ENCODE peak calls at places on chromosomes 1 and 21, in four cellular contexts. V is Panc1, A is K562, Y is HepG2. N is an unnamed sample.

GRCh38 chr1:225996946-225997545 is 2.1 kb downstream of the SDE2 start:
- DNase-seq in V (no peak), A (no peak), Y (no peak), N (no peak)

GRCh38 chr1:193479187-193479586 is 292.8 kb upstream of the B3GALT2 start:
- DNase-seq in V (no peak), A (no peak), Y (no peak), N (no peak)

GRCh38 chr1:92784051-92784638 is 763 bp downstream of the EVI5 start:
- DNase-seq in V (no peak), A (no peak), Y (peak), N (no peak)

GRCh38 chr1:39159224-39160036 is 45.1 kb upstream of the MACF1 start:
- DNase-seq in V (no peak), A (no peak), Y (peak), N (peak)

GRCh38 chr1:165364432-165365133 is 8.1 kb upstream of the LMX1A start:
- DNase-seq in V (no peak), A (no peak), Y (no peak), N (peak)

GRCh38 chr1:203274603-203275381 is 30.5 kb upstream of the BTG2 start:
- DNase-seq in V (no peak), A (no peak), Y (no peak), N (no peak)

GRCh38 chr1:193919827-193920226 is 733.4 kb upstream of the B3GALT2 start:
- DNase-seq in V (no peak), A (no peak), Y (no peak), N (no peak)

GRCh38 chr1:2534775-2535387 is 4.8 kb upstream of the HES5 start:
- DNase-seq in V (no peak), A (peak), Y (no peak), N (no peak)

GRCh38 chr1:221832151-221832550 is 90.3 kb upstream of the DUSP10 start:
- DNase-seq in V (no peak), A (no peak), Y (no peak), N (no peak)

GRCh38 chr1:5632226-5632625 is 360.0 kb downstream of the NPHP4 start:
- DNase-seq in V (no peak), A (no peak), Y (no peak), N (no peak)

GRCh38 chr1:116508984-116509980 is 61.5 kb downstream of the CD58 start:
- DNase-seq in V (peak), A (peak), Y (peak), N (peak)

GRCh38 chr1:182662121-182662890 is 22.1 kb downstream of the RGS8 start:
- DNase-seq in V (no peak), A (no peak), Y (no peak), N (no peak)

GRCh38 chr1:102732927-102733326 is 375.4 kb downstream of the COL11A1 start:
- DNase-seq in V (no peak), A (no peak), Y (no peak), N (no peak)

GRCh38 chr1:205515781-205516253 is 11.3 kb downstream of the CDK18 start:
- DNase-seq in V (no peak), A (peak), Y (peak), N (no peak)

GRCh38 chr1:204203206-204203767 is 7.0 kb upstream of the KISS1 start:
- DNase-seq in V (no peak), A (no peak), Y (no peak), N (no peak)

GRCh38 chr1:15047237-15047636 is 106.3 kb upstream of the TMEM51 start:
- DNase-seq in V (no peak), A (no peak), Y (no peak), N (no peak)

GRCh38 chr1:192351550-192351949 is 34.8 kb downstream of the RGS21 start:
- DNase-seq in V (no peak), A (no peak), Y (no peak), N (no peak)

GRCh38 chr1:34266127-34266951 is 89.6 kb downstream of the C1orf94 start:
- DNase-seq in V (no peak), A (no peak), Y (no peak), N (no peak)

GRCh38 chr21:34517039-34517438 is 5.0 kb upstream of the KCNE1 start:
- DNase-seq in V (no peak), A (no peak), Y (no peak), N (no peak)

GRCh38 chr1:153985984-153986761 is at the start of gene RAB13:
- DNase-seq in V (no peak), A (peak), Y (peak), N (peak)

GRCh38 chr1:158095737-158096335 is 84.9 kb upstream of the CD1D start:
- DNase-seq in V (peak), A (peak), Y (no peak), N (no peak)

GRCh38 chr1:6275826-6276764 is 15.2 kb upstream of the GPR153 start:
- DNase-seq in V (no peak), A (peak), Y (no peak), N (no peak)

GRCh38 chr1:99146129-99146848 is 118.0 kb upstream of the PLPPR4 start:
- DNase-seq in V (no peak), A (no peak), Y (no peak), N (no peak)

GRCh38 chr21:31780944-31781343 is 49.0 kb upstream of the SCAF4 start:
- DNase-seq in V (no peak), A (no peak), Y (peak), N (peak)

GRCh38 chr1:206540044-206540758 is 32.9 kb downstream of the RASSF5 start:
- DNase-seq in V (no peak), A (no peak), Y (no peak), N (no peak)

GRCh38 chr1:59355361-59355760 is 58.5 kb downstream of the FGGY start:
- DNase-seq in V (no peak), A (no peak), Y (no peak), N (no peak)

GRCh38 chr21:45906196-45906805 is 75.3 kb upstream of the COL6A1 start:
- DNase-seq in V (no peak), A (no peak), Y (no peak), N (no peak)

GRCh38 chr1:16276302-16277020 is 39.5 kb upstream of the CPLANE2 start:
- DNase-seq in V (no peak), A (no peak), Y (no peak), N (no peak)

GRCh38 chr21:36124395-36124794 is 10.5 kb upstream of the CBR3 start:
- DNase-seq in V (no peak), A (no peak), Y (no peak), N (no peak)

GRCh38 chr1:59223943-59224639 is 72.8 kb upstream of the FGGY start:
- DNase-seq in V (no peak), A (no peak), Y (no peak), N (no peak)

GRCh38 chr1:32337855-32338636 is 2.0 kb upstream of the MARCKSL1 start:
- DNase-seq in V (no peak), A (no peak), Y (peak), N (no peak)

GRCh38 chr1:166948856-166949350 is 26.4 kb downstream of the ILDR2 start:
- DNase-seq in V (no peak), A (no peak), Y (no peak), N (no peak)

GRCh38 chr1:166950156-166950555 is 25.2 kb downstream of the ILDR2 start:
- DNase-seq in V (no peak), A (no peak), Y (no peak), N (no peak)

GRCh38 chr1:166947398-166948043 is 27.8 kb downstream of the ILDR2 start:
- DNase-seq in V (no peak), A (peak), Y (no peak), N (no peak)

DNA sequence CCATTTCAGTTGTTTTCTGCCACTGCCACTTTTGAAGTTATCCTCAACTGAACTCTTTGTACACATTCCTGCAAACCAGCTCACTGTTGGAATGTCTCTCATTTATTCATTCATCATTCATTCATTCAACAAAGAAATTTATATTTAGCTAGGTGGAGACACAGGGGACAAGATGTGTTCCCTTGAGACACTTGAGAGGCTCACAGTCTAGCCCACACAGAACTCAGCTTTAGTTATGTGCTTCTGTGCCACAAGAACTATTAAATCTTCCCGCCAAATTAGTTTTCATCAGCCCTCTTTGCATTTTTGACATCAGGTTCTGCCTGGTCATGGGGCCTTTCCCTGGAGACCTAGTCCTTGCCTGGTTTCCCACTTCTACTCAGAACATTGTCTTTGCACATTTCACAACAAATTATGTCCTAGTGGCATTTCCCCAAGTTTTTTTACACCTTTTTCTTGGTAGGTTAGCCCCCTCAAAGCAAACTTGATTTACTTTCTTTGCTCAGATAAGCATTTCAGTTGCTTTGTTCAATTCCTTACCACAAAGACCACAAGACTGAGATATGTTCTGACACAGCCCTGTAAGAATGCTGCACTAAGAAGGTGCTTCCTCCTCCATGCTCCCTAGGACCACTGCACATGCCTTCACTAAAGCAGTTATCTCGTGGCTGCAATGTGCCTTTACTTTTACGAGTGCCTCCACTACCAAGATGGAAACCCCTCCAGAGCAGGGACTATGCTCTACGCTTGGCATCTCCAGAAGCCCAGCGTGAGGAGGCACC is 31.0 kb downstream of the ILDR2 start:
- DNase-seq in V (no peak), A (no peak), Y (no peak), N (no peak)
- TF ChIP-seq TCF7L2 in V (no peak), A (no peak), Y (no peak), N (no peak)

DNA sequence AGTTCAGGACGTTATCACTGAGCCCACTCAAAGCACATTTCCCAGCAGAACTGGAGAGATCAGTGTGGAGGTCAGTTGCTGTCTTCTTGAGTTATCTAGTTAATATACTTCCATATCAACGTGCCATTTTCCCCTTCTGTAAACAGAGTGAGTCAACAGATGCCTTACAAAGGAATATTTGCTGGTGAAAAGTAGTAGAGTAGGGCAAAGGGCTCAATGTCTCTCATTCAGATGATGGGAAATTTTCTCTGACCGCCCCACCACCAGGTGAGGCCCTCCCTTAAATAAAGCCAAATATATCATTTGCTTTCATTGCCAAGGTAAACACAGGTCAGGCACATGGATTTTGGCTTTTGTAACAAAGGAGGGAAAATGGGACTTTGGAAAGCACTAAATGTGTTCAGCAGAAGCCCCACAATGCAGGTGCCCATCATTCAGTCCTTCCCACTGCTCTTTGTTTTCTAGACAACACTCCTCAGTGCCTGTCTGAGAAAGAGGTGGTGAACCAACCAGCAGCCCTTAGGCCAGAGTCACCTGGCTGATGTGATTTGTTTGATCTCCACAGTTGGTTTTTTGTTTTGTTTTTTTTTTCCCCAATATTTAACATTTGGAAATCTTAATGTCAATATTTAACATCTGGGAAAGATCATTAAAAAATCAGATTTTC is 40.5 kb upstream of the SAMD13 start:
- DNase-seq in V (no peak), A (no peak), Y (peak), N (no peak)
- TF ChIP-seq TCF7L2 in V (no peak), A (no peak), Y (no peak), N (no peak)

GRCh38 chr1:20787775-20788488 is 825 bp upstream of the HP1BP3 start:
- DNase-seq in V (peak), A (peak), Y (peak), N (no peak)
- TF ChIP-seq TCF7L2 in V (no peak), A (no peak), Y (no peak), N (no peak)

DNA sequence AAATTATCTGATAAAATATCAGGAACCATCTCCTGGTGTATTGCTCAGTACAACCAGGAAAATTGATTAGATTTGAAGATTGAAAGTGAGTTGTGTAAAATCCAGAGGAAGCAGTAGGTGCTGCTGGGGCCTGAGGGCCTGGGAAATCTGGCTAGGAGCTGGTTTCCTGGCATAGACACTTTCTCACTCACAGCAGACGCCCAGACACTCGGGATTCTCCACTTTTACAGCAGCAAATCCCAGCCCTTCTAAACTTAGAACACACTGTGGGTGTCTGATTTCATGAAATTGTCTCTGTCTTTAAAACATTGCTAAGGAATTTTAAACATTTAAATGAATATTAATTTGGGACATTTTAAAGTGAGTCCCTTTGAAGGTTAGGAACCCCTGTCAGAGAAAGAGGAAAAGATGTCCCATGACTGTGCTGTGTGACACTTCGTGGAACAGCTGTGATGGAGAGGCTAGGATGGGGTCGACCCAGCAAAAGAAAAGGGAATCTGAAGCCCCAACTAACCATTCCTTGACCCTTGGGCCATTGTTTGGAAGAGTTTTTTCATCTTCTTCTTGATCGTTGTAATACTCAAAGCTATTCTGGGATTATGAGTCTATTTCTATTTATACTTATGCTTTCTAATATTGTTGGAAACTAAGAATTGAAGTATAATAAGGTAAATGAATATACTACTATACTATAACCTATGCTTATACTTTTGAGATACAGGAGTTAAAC is 49.0 kb upstream of the VAMP3 start:
- DNase-seq in V (no peak), A (no peak), Y (no peak), N (no peak)
- TF ChIP-seq TCF7L2 in V (no peak), A (no peak), Y (no peak), N (no peak)

DNA sequence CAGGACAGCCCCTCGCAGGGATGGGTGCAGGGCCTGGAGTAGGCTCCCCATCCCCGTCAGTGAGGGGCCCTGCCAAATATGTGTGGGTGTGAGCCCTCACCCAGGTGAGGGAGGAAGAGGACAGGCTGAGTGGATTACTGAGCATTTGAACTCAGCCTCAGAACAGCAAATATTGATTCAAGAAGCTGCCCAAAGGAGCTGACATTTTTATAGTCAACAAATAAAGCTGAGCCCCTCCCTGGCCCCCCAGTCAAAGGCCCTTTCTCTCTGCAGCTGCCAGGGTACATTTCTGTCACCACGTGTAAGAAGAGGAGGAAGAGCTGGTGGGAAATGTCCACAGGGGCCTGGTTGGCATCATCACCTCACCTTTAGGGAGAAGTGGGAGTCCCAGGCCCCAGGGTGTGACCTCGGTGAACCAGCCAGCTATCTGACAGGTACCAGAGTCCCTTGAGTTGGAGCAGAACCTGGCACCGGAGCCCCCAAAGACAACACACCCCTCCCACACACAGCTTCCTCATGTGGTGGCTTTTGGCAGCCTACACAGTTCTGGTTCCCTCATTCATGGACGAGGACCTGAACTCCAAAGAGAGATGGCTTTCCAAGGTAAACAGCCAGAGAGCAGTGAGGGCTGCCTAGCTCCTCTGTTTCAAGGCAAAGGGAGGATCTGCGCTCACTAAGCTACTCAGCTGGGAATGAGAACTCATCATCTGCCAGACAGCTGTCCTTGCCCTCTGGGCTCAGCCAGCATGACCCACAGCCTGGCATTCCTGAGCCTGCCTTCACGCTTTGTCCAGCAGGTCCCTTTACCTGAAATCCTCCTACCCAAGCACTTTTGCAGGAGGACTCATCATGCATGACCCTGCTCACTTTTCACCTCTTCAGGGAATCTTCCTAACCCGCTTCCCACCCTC is 43.0 kb upstream of the TENT5C start:
- DNase-seq in V (no peak), A (no peak), Y (no peak), N (no peak)
- TF ChIP-seq TCF7L2 in V (no peak), A (no peak), Y (no peak), N (no peak)

GRCh38 chr1:181255270-181255929 is 166.9 kb downstream of the IER5 start:
- DNase-seq in V (no peak), A (no peak), Y (no peak), N (no peak)
- TF ChIP-seq TCF7L2 in V (no peak), A (no peak), Y (no peak), N (peak)

GRCh38 chr1:22662986-22663408 is 10.0 kb downstream of the C1QB start:
- DNase-seq in V (no peak), A (peak), Y (no peak), N (no peak)

GRCh38 chr1:22665752-22666151 is 12.7 kb downstream of the C1QB start:
- DNase-seq in V (no peak), A (peak), Y (no peak), N (peak)

GRCh38 chr1:22661880-22662279 is 8.8 kb downstream of the C1QB start:
- DNase-seq in V (no peak), A (no peak), Y (no peak), N (no peak)

GRCh38 chr1:22660716-22661241 is 7.7 kb downstream of the C1QB start:
- DNase-seq in V (no peak), A (no peak), Y (no peak), N (no peak)

DNA sequence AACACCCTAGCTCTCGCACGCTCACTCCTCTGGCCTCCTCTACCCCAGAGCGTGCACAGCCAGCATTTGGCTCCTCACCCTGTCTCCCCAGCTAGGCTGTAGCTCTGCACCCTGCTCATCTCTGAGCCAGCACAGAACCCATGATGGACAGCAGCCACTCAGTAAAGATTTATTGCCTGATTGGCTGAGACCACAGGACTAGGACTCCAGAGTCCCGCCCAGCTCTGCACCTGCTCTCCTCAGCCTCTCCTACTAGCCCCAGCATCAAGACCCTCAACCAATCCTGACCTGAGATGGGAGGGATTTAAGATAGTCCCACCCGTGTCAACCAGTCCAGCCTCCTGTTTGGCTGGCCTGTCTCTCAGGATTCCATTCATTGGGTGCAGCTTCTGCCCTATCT is 9.3 kb downstream of the C1QB start:
- DNase-seq in V (no peak), A (peak), Y (no peak), N (peak)
- TF ChIP-seq TCF7L2 in V (no peak), A (no peak), Y (no peak), N (no peak)

DNA sequence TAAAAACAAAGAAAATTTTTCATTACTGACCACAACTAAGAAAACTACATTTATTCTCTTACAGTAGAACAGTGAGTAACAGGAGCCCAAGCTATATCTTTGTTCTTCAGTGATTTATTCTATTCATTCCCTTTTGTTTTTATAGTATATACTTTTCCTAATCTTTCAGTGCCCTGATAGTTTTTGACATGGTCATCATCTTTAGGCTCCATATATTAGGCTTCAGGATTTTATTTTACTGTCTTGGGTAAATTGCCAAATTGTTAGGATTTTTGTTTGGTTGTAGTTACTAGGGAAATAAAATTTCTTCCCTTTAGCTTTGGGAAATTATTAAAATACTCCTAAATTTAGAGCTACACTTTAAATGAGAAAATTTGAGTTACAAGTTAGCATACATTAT is 10.3 kb downstream of the FBXO28 start:
- DNase-seq in V (no peak), A (no peak), Y (no peak), N (no peak)
- TF ChIP-seq TCF7L2 in V (no peak), A (no peak), Y (no peak), N (no peak)